ENCODE peak calls at places on chromosomes 13 and 19, in six cellular contexts. M is HAP-1; U is activated CD4-positive, alpha-beta T cell treated with anti-CD3 and anti-CD28 coated beads, Interleukin-2, amount 50 U/mL, for 4 hours; Y is GM23248; A is astrocyte; G is HCEC 1CT. X is an unnamed sample.

GRCh38 chr13:114063545-114064515 is 68.6 kb downstream of the RASA3 start:
- DNase-seq in U (no peak), M (no peak), A (peak), G (peak), Y (peak), X (peak)

GRCh38 chr19:48194041-48194871 is 23.8 kb downstream of the ZSWIM9 start:
- DNase-seq in G (no peak), U (peak), M (peak), Y (peak), A (no peak), X (no peak)

GRCh38 chr19:3545669-3546034 is 6.7 kb downstream of the TEKTIP1 start:
- DNase-seq in A (no peak), M (no peak), G (no peak), Y (no peak), U (no peak), X (no peak)

GRCh38 chr13:81606074-81606473 is 1265.1 kb upstream of the SPRY2 start:
- DNase-seq in A (no peak), M (no peak), G (no peak), U (no peak), Y (no peak), X (no peak)

GRCh38 chr13:105961438-105961837 is 574.0 kb downstream of the EFNB2 start:
- DNase-seq in U (no peak), M (no peak), A (no peak), G (no peak), Y (no peak), X (no peak)

GRCh38 chr13:62799931-62800436 is 1384.3 kb upstream of the PCDH20 start:
- DNase-seq in M (no peak), A (no peak), Y (no peak), U (no peak), G (no peak), X (no peak)

GRCh38 chr13:27171244-27171829 is at the start of gene USP12:
- DNase-seq in G (peak), M (no peak), U (peak), Y (no peak), A (no peak), X (no peak)

GRCh38 chr13:51894239-51894638 is 32.5 kb downstream of the CCDC70 start:
- DNase-seq in A (no peak), Y (no peak), G (no peak), M (no peak), U (no peak), X (no peak)

GRCh38 chr13:29441301-29441700 is 154.2 kb downstream of the SLC7A1 start:
- DNase-seq in Y (no peak), M (no peak), G (no peak), U (no peak), A (no peak), X (no peak)